ENCODE peak calls at places on chromosomes 5 and 9, in nine cellular contexts. One of them, this sample, is unnamed.

GRCh38 chr9:3971391-3972082 is 328.3 kb downstream of the GLIS3 start:
- DNase-seq in mammary epithelial cell: peak; percentile 36
- DNase-seq in endothelial cell: no peak
- DNase-seq in stomach: no peak
- DNase-seq in foreskin fibroblast: no peak
- DNase-seq in type B pancreatic cell: no peak
- DNase-seq in bronchial epithelial cell: peak; percentile 33
- DNase-seq in lower lobe of right lung: no peak
- DNase-seq in lung: no peak
- DNase-seq in this sample: no peak

GRCh38 chr9:125156551-125156950 is 13.2 kb upstream of the SCAI start:
- DNase-seq in lung: no peak
- DNase-seq in bronchial epithelial cell: no peak
- DNase-seq in foreskin fibroblast: no peak
- DNase-seq in stomach: no peak
- DNase-seq in lower lobe of right lung: no peak
- DNase-seq in mammary epithelial cell: no peak
- DNase-seq in type B pancreatic cell: no peak
- DNase-seq in endothelial cell: no peak
- DNase-seq in this sample: no peak

GRCh38 chr5:139021346-139021745 is 146.2 kb upstream of the LRRTM2 start:
- DNase-seq in lower lobe of right lung: no peak
- DNase-seq in foreskin fibroblast: no peak
- DNase-seq in lung: no peak
- DNase-seq in type B pancreatic cell: no peak
- DNase-seq in mammary epithelial cell: no peak
- DNase-seq in stomach: no peak
- DNase-seq in endothelial cell: no peak
- DNase-seq in bronchial epithelial cell: no peak
- DNase-seq in this sample: no peak

GRCh38 chr9:136774416-136775045 is 10.2 kb upstream of the LCN15 start:
- DNase-seq in mammary epithelial cell: no peak
- DNase-seq in type B pancreatic cell: no peak
- DNase-seq in stomach: no peak
- DNase-seq in foreskin fibroblast: no peak
- DNase-seq in lung: no peak
- DNase-seq in bronchial epithelial cell: no peak
- DNase-seq in endothelial cell: no peak
- DNase-seq in lower lobe of right lung: no peak
- DNase-seq in this sample: no peak

GRCh38 chr5:179307006-179307800 is 38.1 kb downstream of the ADAMTS2 start:
- DNase-seq in mammary epithelial cell: no peak
- DNase-seq in stomach: no peak
- DNase-seq in bronchial epithelial cell: no peak
- DNase-seq in endothelial cell: no peak
- DNase-seq in lung: no peak
- DNase-seq in type B pancreatic cell: no peak
- DNase-seq in lower lobe of right lung: peak; percentile 40
- DNase-seq in foreskin fibroblast: no peak
- DNase-seq in this sample: no peak

GRCh38 chr9:118785456-118785855 is 583.8 kb downstream of the BRINP1 start:
- DNase-seq in type B pancreatic cell: no peak
- DNase-seq in lung: no peak
- DNase-seq in lower lobe of right lung: no peak
- DNase-seq in foreskin fibroblast: no peak
- DNase-seq in mammary epithelial cell: no peak
- DNase-seq in endothelial cell: no peak
- DNase-seq in bronchial epithelial cell: no peak
- DNase-seq in stomach: no peak
- DNase-seq in this sample: no peak

GRCh38 chr5:11946317-11946716 is 42.1 kb upstream of the CTNND2 start:
- DNase-seq in mammary epithelial cell: no peak
- DNase-seq in lower lobe of right lung: no peak
- DNase-seq in endothelial cell: no peak
- DNase-seq in foreskin fibroblast: no peak
- DNase-seq in type B pancreatic cell: no peak
- DNase-seq in bronchial epithelial cell: peak; percentile 76
- DNase-seq in lung: no peak
- DNase-seq in stomach: no peak
- DNase-seq in this sample: peak; percentile 9

GRCh38 chr5:124888050-124888506 is 141.6 kb upstream of the ZNF608 start:
- DNase-seq in bronchial epithelial cell: no peak
- DNase-seq in type B pancreatic cell: no peak
- DNase-seq in mammary epithelial cell: no peak
- DNase-seq in foreskin fibroblast: no peak
- DNase-seq in endothelial cell: peak; percentile 15
- DNase-seq in stomach: no peak
- DNase-seq in lower lobe of right lung: no peak
- DNase-seq in lung: no peak
- DNase-seq in this sample: no peak

GRCh38 chr5:2441496-2442180 is 309.8 kb downstream of the IRX2 start:
- DNase-seq in stomach: peak; percentile 78
- DNase-seq in endothelial cell: no peak
- DNase-seq in bronchial epithelial cell: no peak
- DNase-seq in type B pancreatic cell: no peak
- DNase-seq in foreskin fibroblast: no peak
- DNase-seq in lower lobe of right lung: no peak
- DNase-seq in lung: no peak
- DNase-seq in mammary epithelial cell: no peak
- DNase-seq in this sample: no peak

GRCh38 chr9:71131145-71131544 is 9.7 kb upstream of the TRPM3 start:
- DNase-seq in bronchial epithelial cell: no peak
- DNase-seq in lung: no peak
- DNase-seq in stomach: no peak
- DNase-seq in lower lobe of right lung: no peak
- DNase-seq in endothelial cell: no peak
- DNase-seq in foreskin fibroblast: no peak
- DNase-seq in type B pancreatic cell: no peak
- DNase-seq in mammary epithelial cell: no peak
- DNase-seq in this sample: no peak

GRCh38 chr5:173205921-173206320 is 29.1 kb downstream of the NKX2-5 start:
- DNase-seq in lower lobe of right lung: no peak
- DNase-seq in lung: no peak
- DNase-seq in endothelial cell: no peak
- DNase-seq in mammary epithelial cell: no peak
- DNase-seq in foreskin fibroblast: no peak
- DNase-seq in bronchial epithelial cell: no peak
- DNase-seq in stomach: no peak
- DNase-seq in type B pancreatic cell: no peak
- DNase-seq in this sample: no peak

DNA sequence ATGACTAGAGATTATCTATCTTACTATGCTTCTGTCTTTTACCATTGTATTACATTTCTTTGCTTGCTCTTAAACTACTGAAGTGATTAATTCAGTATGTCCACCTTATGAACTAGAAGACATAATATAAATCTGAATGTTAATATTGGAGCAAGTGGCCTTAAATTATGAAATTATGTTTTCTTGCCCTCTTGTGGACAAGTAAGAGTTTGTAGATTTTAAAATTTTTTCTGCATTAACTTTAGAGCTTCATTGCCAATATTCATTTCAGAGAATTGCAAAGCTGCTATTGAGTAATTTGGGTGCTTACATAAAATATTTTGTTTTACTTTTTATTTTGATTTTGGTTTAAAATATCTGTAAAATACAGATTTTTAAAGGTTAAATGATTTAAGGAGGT is 55.3 kb downstream of the RANBP17 start:
- DNase-seq in endothelial cell: no peak
- DNase-seq in stomach: no peak
- DNase-seq in type B pancreatic cell: no peak
- DNase-seq in foreskin fibroblast: no peak
- DNase-seq in lung: no peak
- DNase-seq in bronchial epithelial cell: no peak
- DNase-seq in lower lobe of right lung: no peak
- DNase-seq in mammary epithelial cell: no peak
- DNase-seq in this sample: peak; percentile 11
- TF ChIP-seq CTCF in endothelial cell: no peak
- TF ChIP-seq CTCF in stomach: no peak
- TF ChIP-seq CTCF in type B pancreatic cell: peak; percentile 54
- TF ChIP-seq CTCF in foreskin fibroblast: no peak
- TF ChIP-seq CTCF in lung: no peak
- TF ChIP-seq CTCF in bronchial epithelial cell: no peak
- TF ChIP-seq CTCF in lower lobe of right lung: no peak
- TF ChIP-seq CTCF in mammary epithelial cell: peak; percentile 2
- TF ChIP-seq CTCF in this sample: peak; percentile 24

DNA sequence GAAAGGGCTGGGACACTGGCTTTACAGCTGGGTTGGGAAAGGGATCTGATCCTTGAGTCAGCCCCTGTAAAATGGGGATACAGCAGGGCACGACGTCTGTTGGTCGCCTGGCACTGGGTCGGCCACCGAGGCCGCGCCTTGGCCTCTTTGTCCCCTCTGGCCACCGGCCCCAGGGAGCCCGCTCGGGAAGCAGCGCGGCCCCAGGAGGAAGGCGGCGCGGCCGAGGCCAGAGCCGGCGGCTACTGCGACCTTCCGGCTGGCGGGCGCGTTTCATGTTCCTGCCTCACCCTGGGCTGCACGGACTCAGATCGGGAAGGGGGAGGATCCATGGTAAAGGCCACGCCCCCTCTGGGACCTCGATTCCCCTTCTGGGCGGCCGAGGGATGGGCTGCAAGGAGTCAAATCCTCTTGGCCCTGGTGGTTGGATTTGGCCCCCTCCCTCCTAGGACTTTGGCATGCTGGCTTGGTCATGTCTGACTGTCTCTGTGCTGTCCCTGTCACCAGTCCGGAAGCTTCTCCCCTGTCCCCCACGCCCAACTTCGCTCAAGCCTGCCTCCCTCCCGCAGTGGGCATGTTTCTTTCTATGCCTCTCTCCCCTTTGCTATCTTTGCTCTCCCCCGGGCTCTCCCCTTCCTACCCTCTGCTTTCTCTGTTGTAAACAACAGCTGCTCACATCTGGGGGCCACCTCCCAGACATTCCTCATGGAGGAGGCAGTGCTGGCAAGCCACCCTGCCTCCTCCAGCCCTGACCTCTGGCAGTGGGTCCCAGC is 25.8 kb downstream of the FPGS start:
- DNase-seq in foreskin fibroblast: peak; percentile 69
- DNase-seq in type B pancreatic cell: peak; percentile 83
- DNase-seq in endothelial cell: peak; percentile 84
- DNase-seq in stomach: peak; percentile 80
- DNase-seq in mammary epithelial cell: no peak
- DNase-seq in bronchial epithelial cell: peak; percentile 31
- DNase-seq in lower lobe of right lung: peak; percentile 84
- DNase-seq in lung: peak; percentile 81
- DNase-seq in this sample: peak; percentile 57
- TF ChIP-seq CTCF in foreskin fibroblast: no peak
- TF ChIP-seq CTCF in type B pancreatic cell: peak; percentile 23
- TF ChIP-seq CTCF in endothelial cell: no peak
- TF ChIP-seq CTCF in stomach: no peak
- TF ChIP-seq CTCF in mammary epithelial cell: no peak
- TF ChIP-seq CTCF in bronchial epithelial cell: no peak
- TF ChIP-seq CTCF in lower lobe of right lung: peak; percentile 21
- TF ChIP-seq CTCF in lung: no peak
- TF ChIP-seq CTCF in this sample: no peak

GRCh38 chr9:126914458-126915280 is at the start of gene RALGPS1:
- DNase-seq in mammary epithelial cell: peak; percentile 94
- DNase-seq in lung: peak; percentile 95
- DNase-seq in type B pancreatic cell: peak; percentile 95
- DNase-seq in lower lobe of right lung: peak; percentile 97
- DNase-seq in bronchial epithelial cell: peak; percentile 82
- DNase-seq in endothelial cell: peak; percentile 94
- DNase-seq in foreskin fibroblast: peak; percentile 97
- DNase-seq in stomach: peak; percentile 97
- DNase-seq in this sample: peak; percentile 100

GRCh38 chr9:126915846-126916543 is 1.4 kb downstream of the RALGPS1 start:
- DNase-seq in lower lobe of right lung: no peak
- DNase-seq in mammary epithelial cell: peak; percentile 68
- DNase-seq in stomach: no peak
- DNase-seq in type B pancreatic cell: no peak
- DNase-seq in bronchial epithelial cell: peak; percentile 79
- DNase-seq in endothelial cell: no peak
- DNase-seq in lung: no peak
- DNase-seq in foreskin fibroblast: no peak
- DNase-seq in this sample: peak; percentile 73

GRCh38 chr9:126915281-126915816 is 767 bp downstream of the RALGPS1 start:
- DNase-seq in mammary epithelial cell: peak; percentile 18
- DNase-seq in lung: peak; percentile 75
- DNase-seq in endothelial cell: no peak
- DNase-seq in bronchial epithelial cell: no peak
- DNase-seq in foreskin fibroblast: no peak
- DNase-seq in stomach: peak; percentile 95
- DNase-seq in lower lobe of right lung: peak; percentile 91
- DNase-seq in type B pancreatic cell: peak; percentile 76
- DNase-seq in this sample: peak; percentile 93

GRCh38 chr9:126919193-126919592 is 4.6 kb downstream of the RALGPS1 start:
- DNase-seq in mammary epithelial cell: no peak
- DNase-seq in foreskin fibroblast: no peak
- DNase-seq in lung: no peak
- DNase-seq in endothelial cell: no peak
- DNase-seq in bronchial epithelial cell: no peak
- DNase-seq in lower lobe of right lung: no peak
- DNase-seq in stomach: no peak
- DNase-seq in type B pancreatic cell: no peak
- DNase-seq in this sample: no peak

GRCh38 chr9:126916909-126917308 is 2.3 kb downstream of the RALGPS1 start:
- DNase-seq in endothelial cell: no peak
- DNase-seq in lower lobe of right lung: no peak
- DNase-seq in mammary epithelial cell: no peak
- DNase-seq in bronchial epithelial cell: no peak
- DNase-seq in lung: no peak
- DNase-seq in stomach: no peak
- DNase-seq in foreskin fibroblast: no peak
- DNase-seq in type B pancreatic cell: no peak
- DNase-seq in this sample: no peak
- TF ChIP-seq CTCF in endothelial cell: no peak
- TF ChIP-seq CTCF in lower lobe of right lung: no peak
- TF ChIP-seq CTCF in mammary epithelial cell: no peak
- TF ChIP-seq CTCF in bronchial epithelial cell: no peak
- TF ChIP-seq CTCF in lung: no peak
- TF ChIP-seq CTCF in stomach: no peak
- TF ChIP-seq CTCF in foreskin fibroblast: no peak
- TF ChIP-seq CTCF in type B pancreatic cell: no peak
- TF ChIP-seq CTCF in this sample: no peak

GRCh38 chr5:141359790-141360426 is at the start of gene PCDHGB2:
- DNase-seq in mammary epithelial cell: no peak
- DNase-seq in stomach: no peak
- DNase-seq in bronchial epithelial cell: peak; percentile 25
- DNase-seq in foreskin fibroblast: peak; percentile 36
- DNase-seq in endothelial cell: peak; percentile 26
- DNase-seq in type B pancreatic cell: no peak
- DNase-seq in lung: no peak
- DNase-seq in lower lobe of right lung: no peak
- DNase-seq in this sample: peak; percentile 41
- TF ChIP-seq CTCF in mammary epithelial cell: peak; percentile 42
- TF ChIP-seq CTCF in stomach: no peak
- TF ChIP-seq CTCF in bronchial epithelial cell: peak; percentile 33
- TF ChIP-seq CTCF in foreskin fibroblast: peak; percentile 38
- TF ChIP-seq CTCF in endothelial cell: peak; percentile 63
- TF ChIP-seq CTCF in type B pancreatic cell: peak; percentile 50
- TF ChIP-seq CTCF in lung: no peak
- TF ChIP-seq CTCF in lower lobe of right lung: peak; percentile 37
- TF ChIP-seq CTCF in this sample: peak; percentile 69

GRCh38 chr5:123285122-123286011 is 137.8 kb downstream of the CEP120 start:
- DNase-seq in lung: no peak
- DNase-seq in endothelial cell: peak; percentile 54
- DNase-seq in stomach: no peak
- DNase-seq in foreskin fibroblast: peak; percentile 31
- DNase-seq in bronchial epithelial cell: no peak
- DNase-seq in type B pancreatic cell: no peak
- DNase-seq in mammary epithelial cell: no peak
- DNase-seq in lower lobe of right lung: no peak
- DNase-seq in this sample: no peak
- TF ChIP-seq CTCF in lung: no peak
- TF ChIP-seq CTCF in endothelial cell: no peak
- TF ChIP-seq CTCF in stomach: no peak
- TF ChIP-seq CTCF in foreskin fibroblast: no peak
- TF ChIP-seq CTCF in bronchial epithelial cell: no peak
- TF ChIP-seq CTCF in type B pancreatic cell: no peak
- TF ChIP-seq CTCF in mammary epithelial cell: no peak
- TF ChIP-seq CTCF in lower lobe of right lung: no peak
- TF ChIP-seq CTCF in this sample: no peak